ENCODE peak calls at places on chromosomes 1 and 21, in nine cellular contexts. Y, I, Q, S, W, V, Z, E and P are unnamed samples.

GRCh38 chr1:19481826-19482398 is 3.4 kb downstream of the CAPZB start:
- DNase-seq in Y (no peak), I (no peak), Q (no peak), S (no peak), W (no peak), V (no peak), Z (no peak), E (no peak), P (no peak)

GRCh38 chr21:20424943-20425342 is 573.3 kb upstream of the NCAM2 start:
- DNase-seq in Y (no peak), I (no peak), Q (no peak), S (no peak), W (no peak), V (no peak), Z (no peak), E (no peak), P (no peak)

GRCh38 chr1:2014726-2015382 is 4.3 kb upstream of the GABRD start:
- DNase-seq in Y (no peak), I (no peak), Q (no peak), S (no peak), W (no peak), V (no peak), Z (no peak), E (no peak), P (no peak)

GRCh38 chr1:95640746-95641145 is 406.7 kb downstream of the RWDD3 start:
- DNase-seq in Y (peak; percentile 23), I (no peak), Q (no peak), S (no peak), W (no peak), V (no peak), Z (no peak), E (no peak), P (no peak)

GRCh38 chr1:173064011-173064410 is 13.3 kb upstream of the TNFSF18 start:
- DNase-seq in Y (no peak), I (no peak), Q (no peak), S (no peak), W (no peak), V (no peak), Z (no peak), E (peak; percentile 66), P (no peak)

GRCh38 chr1:16026723-16027484 is 5.1 kb downstream of the CLCNKA start:
- DNase-seq in Y (no peak), I (no peak), Q (no peak), S (no peak), W (peak; percentile 58), V (peak; percentile 24), Z (no peak), E (no peak), P (no peak)

GRCh38 chr1:173479649-173480048 is 2.5 kb downstream of the PRDX6 start:
- DNase-seq in Y (peak; percentile 44), I (no peak), Q (no peak), S (no peak), W (no peak), V (peak; percentile 9), Z (peak; percentile 20), E (peak; percentile 32), P (no peak)

GRCh38 chr1:203051841-203052324 is 25.6 kb downstream of the PPFIA4 start:
- DNase-seq in Y (no peak), I (no peak), Q (no peak), S (no peak), W (no peak), V (no peak), Z (no peak), E (no peak), P (no peak)

GRCh38 chr21:34166468-34166867 is 93.1 kb downstream of the MRPS6 start:
- DNase-seq in Y (no peak), I (no peak), Q (no peak), S (no peak), W (no peak), V (peak; percentile 28), Z (no peak), E (no peak), P (no peak)

GRCh38 chr1:59361766-59362165 is 64.9 kb downstream of the FGGY start:
- DNase-seq in Y (peak; percentile 61), I (no peak), Q (no peak), S (no peak), W (no peak), V (peak; percentile 45), Z (no peak), E (no peak), P (no peak)

GRCh38 chr1:204706838-204707509 is 21.4 kb upstream of the LRRN2 start:
- DNase-seq in Y (no peak), I (no peak), Q (no peak), S (no peak), W (no peak), V (no peak), Z (no peak), E (no peak), P (no peak)

GRCh38 chr1:31010081-31010989 is 55.2 kb downstream of the PUM1 start:
- DNase-seq in Y (no peak), I (peak; percentile 33), Q (no peak), S (peak; percentile 69), W (peak; percentile 32), V (peak; percentile 77), Z (peak; percentile 66), E (peak; percentile 92), P (peak; percentile 37)

GRCh38 chr1:218273757-218274505 is 11.2 kb upstream of the RRP15 start:
- DNase-seq in Y (no peak), I (no peak), Q (no peak), S (no peak), W (no peak), V (no peak), Z (no peak), E (no peak), P (no peak)

GRCh38 chr1:210250998-210251679 is 18.5 kb downstream of the SERTAD4 start:
- DNase-seq in Y (no peak), I (no peak), Q (no peak), S (peak; percentile 29), W (peak; percentile 45), V (peak; percentile 79), Z (no peak), E (no peak), P (peak; percentile 47)

GRCh38 chr1:111157425-111157824 is 17.4 kb downstream of the CEPT1 start:
- DNase-seq in Y (no peak), I (no peak), Q (no peak), S (no peak), W (no peak), V (no peak), Z (no peak), E (no peak), P (no peak)

GRCh38 chr1:70386121-70386520 is 24.9 kb upstream of the CTH start:
- DNase-seq in Y (no peak), I (no peak), Q (no peak), S (no peak), W (no peak), V (no peak), Z (no peak), E (no peak), P (no peak)

GRCh38 chr1:171655215-171656116 is 3.0 kb upstream of the MYOC start:
- DNase-seq in Y (peak; percentile 93), I (peak; percentile 74), Q (no peak), S (peak; percentile 81), W (peak; percentile 77), V (peak; percentile 47), Z (peak; percentile 65), E (peak; percentile 48), P (peak; percentile 74)

GRCh38 chr21:43193651-43194302 is 25.0 kb downstream of the CRYAA start:
- DNase-seq in Y (peak; percentile 85), I (no peak), Q (no peak), S (peak; percentile 52), W (no peak), V (peak; percentile 76), Z (peak; percentile 75), E (peak; percentile 89), P (no peak)

GRCh38 chr1:234712891-234713305 is 102.9 kb upstream of the IRF2BP2 start:
- DNase-seq in Y (no peak), I (no peak), Q (no peak), S (no peak), W (no peak), V (no peak), Z (no peak), E (no peak), P (no peak)

GRCh38 chr1:76035053-76035452 is 39.5 kb upstream of the ST6GALNAC3 start:
- DNase-seq in Y (peak; percentile 23), I (no peak), Q (no peak), S (no peak), W (no peak), V (no peak), Z (no peak), E (peak; percentile 4), P (no peak)
- TF ChIP-seq CTCF in Y (peak; percentile 41), I (no peak), Q (no peak), S (peak; percentile 6), W (no peak), V (peak; percentile 16), Z (peak; percentile 23), E (peak; percentile 31), P (no peak)

GRCh38 chr21:28235169-28235892 is 757.3 kb downstream of the LTN1 start:
- DNase-seq in Y (peak; percentile 48), I (no peak), Q (no peak), S (peak; percentile 1), W (no peak), V (no peak), Z (no peak), E (no peak), P (no peak)
- TF ChIP-seq CTCF in Y (peak; percentile 33), I (no peak), Q (peak; percentile 4), S (no peak), W (no peak), V (no peak), Z (peak; percentile 6), E (peak; percentile 36), P (no peak)

GRCh38 chr21:18251065-18251464 is 6.4 kb downstream of the CHODL start:
- DNase-seq in Y (no peak), I (no peak), Q (no peak), S (no peak), W (no peak), V (no peak), Z (no peak), E (no peak), P (no peak)

GRCh38 chr21:18253252-18253651 is 8.6 kb downstream of the CHODL start:
- DNase-seq in Y (no peak), I (no peak), Q (no peak), S (no peak), W (no peak), V (peak; percentile 9), Z (no peak), E (no peak), P (no peak)

GRCh38 chr21:18248171-18248570 is 3.5 kb downstream of the CHODL start:
- DNase-seq in Y (no peak), I (no peak), Q (no peak), S (no peak), W (no peak), V (no peak), Z (no peak), E (no peak), P (no peak)

GRCh38 chr21:18252686-18253085 is 8.1 kb downstream of the CHODL start:
- DNase-seq in Y (no peak), I (no peak), Q (no peak), S (no peak), W (no peak), V (no peak), Z (no peak), E (no peak), P (no peak)

GRCh38 chr21:18249542-18250152 is 5.0 kb downstream of the CHODL start:
- DNase-seq in Y (no peak), I (no peak), Q (no peak), S (no peak), W (no peak), V (no peak), Z (no peak), E (no peak), P (no peak)
- TF ChIP-seq CTCF in Y (no peak), I (no peak), Q (no peak), S (no peak), W (no peak), V (no peak), Z (no peak), E (no peak), P (no peak)

GRCh38 chr1:41280189-41281032 is 38.3 kb upstream of the SCMH1 start:
- DNase-seq in Y (no peak), I (no peak), Q (no peak), S (no peak), W (no peak), V (no peak), Z (no peak), E (no peak), P (no peak)
- TF ChIP-seq CTCF in Y (no peak), I (no peak), Q (no peak), S (no peak), W (no peak), V (no peak), Z (no peak), E (no peak), P (no peak)